ENCODE peak calls at places on chromosomes 11 and 22, in seven cellular contexts. V, G, K, Q, B, N and L are unnamed samples.

GRCh38 chr11:123544631-123545375 is 109.6 kb downstream of the SCN3B start:
- DNase-seq in Q (no peak), V (no peak), B (peak), K (no peak), G (no peak), N (no peak), L (no peak)

GRCh38 chr11:87266751-87267150 is 229.0 kb downstream of the TMEM135 start:
- DNase-seq in K (no peak), B (no peak), N (no peak), V (no peak), Q (no peak), G (no peak), L (no peak)

GRCh38 chr22:41094036-41094435 is 1.6 kb downstream of the EP300 start:
- DNase-seq in G (peak), K (peak), N (no peak), B (no peak), V (no peak), Q (no peak), L (no peak)

GRCh38 chr11:116828632-116829524 is 829 bp upstream of the APOC3 start:
- DNase-seq in Q (no peak), V (no peak), B (no peak), K (no peak), G (no peak), N (no peak), L (no peak)

GRCh38 chr11:76685841-76686240 is 15.3 kb upstream of the LRRC32 start:
- DNase-seq in N (no peak), V (no peak), K (no peak), G (no peak), Q (no peak), B (no peak), L (no peak)

GRCh38 chr22:49976439-49977175 is 16.0 kb downstream of the PIM3 start:
- DNase-seq in V (no peak), G (no peak), B (no peak), Q (no peak), N (no peak), K (no peak), L (no peak)

GRCh38 chr11:123454060-123454651 is 24.1 kb downstream of the GRAMD1B start:
- DNase-seq in K (no peak), Q (no peak), N (no peak), B (peak), V (peak), G (peak), L (no peak)

GRCh38 chr11:76830639-76831312 is 29.9 kb upstream of the ACER3 start:
- DNase-seq in Q (no peak), G (peak), K (no peak), B (peak), V (no peak), N (no peak), L (no peak)

GRCh38 chr11:86390499-86390898 is 15.8 kb downstream of the CCDC81 start:
- DNase-seq in Q (no peak), K (no peak), V (no peak), B (no peak), N (no peak), G (no peak), L (no peak)

GRCh38 chr11:130427581-130428211 is 713 bp downstream of the ADAMTS8 start:
- DNase-seq in G (no peak), V (no peak), B (no peak), Q (no peak), K (peak), N (no peak), L (no peak)

GRCh38 chr11:8233691-8234424 is 29.8 kb downstream of the LMO1 start:
- DNase-seq in Q (no peak), G (peak), N (no peak), K (no peak), B (peak), V (no peak), L (no peak)

GRCh38 chr11:85758026-85758425 is 52.9 kb downstream of the SYTL2 start:
- DNase-seq in N (no peak), V (no peak), Q (no peak), G (peak), B (no peak), K (no peak), L (no peak)

GRCh38 chr11:123183391-123184099 is 11.5 kb downstream of the CLMP start:
- DNase-seq in N (no peak), Q (no peak), K (no peak), G (peak), V (no peak), B (no peak), L (no peak)

GRCh38 chr11:46279393-46280099 is 2.1 kb downstream of the CREB3L1 start:
- DNase-seq in K (no peak), V (no peak), B (peak), G (peak), Q (no peak), N (no peak), L (no peak)

GRCh38 chr11:12694182-12694531 is 19.9 kb downstream of the TEAD1 start:
- DNase-seq in Q (no peak), B (peak), G (no peak), N (no peak), V (no peak), K (peak), L (no peak)

GRCh38 chr11:102318469-102318868 is 1.2 kb downstream of the BIRC3 start:
- DNase-seq in Q (peak), V (no peak), N (no peak), K (no peak), B (peak), G (peak), L (no peak)

GRCh38 chr22:39316440-39317083 is 2.9 kb downstream of the RPL3 start:
- DNase-seq in Q (peak), G (peak), N (no peak), V (peak), K (peak), B (peak), L (peak)

GRCh38 chr11:112886707-112887370 is 74.4 kb upstream of the NCAM1 start:
- DNase-seq in V (no peak), G (no peak), B (no peak), Q (no peak), K (no peak), N (no peak), L (no peak)

GRCh38 chr11:63564056-63564784 is 1.0 kb upstream of the PLAAT2 start:
- DNase-seq in K (no peak), Q (no peak), N (no peak), G (no peak), B (no peak), V (no peak), L (peak)

GRCh38 chr22:19178065-19178658 is 374 bp downstream of the SLC25A1 start:
- DNase-seq in K (peak), G (peak), Q (no peak), B (peak), V (no peak), N (no peak), L (no peak)

GRCh38 chr22:31088233-31088986 is 7.3 kb downstream of the SMTN start:
- DNase-seq in K (no peak), Q (no peak), B (no peak), N (no peak), V (no peak), G (no peak), L (no peak)

GRCh38 chr22:38755155-38755910 is 465 bp downstream of the SUN2 start:
- DNase-seq in N (peak), B (peak), G (peak), Q (peak), V (no peak), K (peak), L (peak)

GRCh38 chr11:1450958-1451710 is 35.4 kb downstream of the MOB2 start:
- DNase-seq in Q (no peak), N (no peak), V (no peak), B (no peak), K (no peak), G (no peak), L (no peak)

GRCh38 chr11:69915501-69916250 is 96.5 kb upstream of the FGF3 start:
- DNase-seq in Q (no peak), V (peak), G (peak), N (peak), B (peak), K (peak), L (peak)

GRCh38 chr11:19816040-19816439 is 103.4 kb downstream of the NAV2 start:
- DNase-seq in G (no peak), N (no peak), B (no peak), Q (no peak), K (peak), V (no peak), L (no peak)

GRCh38 chr22:44357296-44357961 is 44.7 kb upstream of the SHISAL1 start:
- DNase-seq in N (no peak), V (no peak), K (peak), G (no peak), Q (no peak), B (no peak), L (no peak)

GRCh38 chr22:44384563-44384940 is 71.8 kb upstream of the SHISAL1 start:
- DNase-seq in N (no peak), V (no peak), B (no peak), Q (no peak), K (no peak), G (no peak), L (no peak)

GRCh38 chr11:111631666-111632039 is 29.4 kb downstream of the SIK2 start:
- DNase-seq in K (no peak), N (no peak), Q (no peak), G (peak), B (no peak), V (peak), L (no peak)

GRCh38 chr11:11463397-11463796 is 110.3 kb upstream of the CSNK2A3 start:
- DNase-seq in N (no peak), B (no peak), K (no peak), Q (no peak), G (no peak), V (no peak), L (no peak)

GRCh38 chr22:23831781-23832180 is 7.0 kb downstream of the DERL3 start:
- DNase-seq in N (no peak), V (no peak), G (no peak), K (no peak), Q (no peak), B (no peak), L (no peak)

GRCh38 chr22:41518048-41518347 is 26.3 kb downstream of the POLR3H start:
- DNase-seq in K (no peak), N (no peak), B (no peak), Q (no peak), G (no peak), V (no peak), L (no peak)

GRCh38 chr22:22684605-22685561 is 40.5 kb downstream of the GGTLC2 start:
- DNase-seq in B (peak), N (no peak), G (peak), K (peak), Q (no peak), V (no peak), L (no peak)
- TF ChIP-seq CTCF in B (no peak), N (no peak), G (peak), K (peak), Q (no peak), V (peak), L (no peak)

GRCh38 chr11:36454991-36455611 is 55.0 kb downstream of the TRAF6 start:
- DNase-seq in G (no peak), B (no peak), Q (no peak), K (peak), V (no peak), N (no peak), L (no peak)
- H3K4me3 ChIP-seq in G (no peak), B (no peak), Q (no peak), K (no peak), V (no peak), N (peak), L (no peak)

GRCh38 chr11:68632802-68633201 is 51.5 kb upstream of the GAL start:
- DNase-seq in N (no peak), G (peak), B (peak), K (peak), Q (peak), V (no peak), L (no peak)
- TF ChIP-seq CTCF in N (no peak), G (peak), B (peak), K (peak), Q (peak), V (peak), L (no peak)

DNA sequence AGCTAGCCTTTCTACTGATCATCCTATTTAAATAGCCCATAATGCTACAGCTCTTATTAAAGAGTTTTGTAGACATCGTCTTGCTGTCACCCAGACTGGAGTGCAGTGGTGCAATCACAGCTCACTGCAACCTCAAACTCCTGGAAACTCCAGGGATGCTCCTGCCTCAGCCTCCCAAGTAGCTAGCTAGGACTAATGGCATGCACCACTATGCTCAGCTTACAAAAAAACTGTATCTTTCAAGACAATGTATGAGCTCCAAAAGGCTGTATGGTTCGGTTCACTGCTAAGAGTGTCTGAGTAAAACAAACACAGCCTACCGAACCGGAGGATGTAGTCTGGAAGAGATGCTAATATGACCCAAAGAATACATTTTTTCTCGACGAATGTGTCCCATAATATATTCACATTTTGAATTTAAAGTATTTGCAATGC is 2.6 kb downstream of the TAF1D start:
- DNase-seq in V (no peak), K (no peak), G (peak), B (no peak), Q (no peak), N (no peak), L (no peak)
- H3K4me3 ChIP-seq in V (peak), K (peak), G (peak), B (peak), Q (peak), N (peak), L (no peak)

GRCh38 chr11:18173225-18173866 is 709 bp downstream of the MRGPRX4 start:
- DNase-seq in B (no peak), G (no peak), Q (no peak), V (no peak), N (no peak), K (no peak), L (no peak)

GRCh38 chr11:18168372-18168771 is 4.3 kb upstream of the MRGPRX4 start:
- DNase-seq in V (no peak), N (no peak), K (no peak), Q (no peak), G (no peak), B (no peak), L (no peak)

GRCh38 chr11:18172686-18173085 is at the start of gene MRGPRX4:
- DNase-seq in K (no peak), N (no peak), V (no peak), G (no peak), Q (no peak), B (no peak), L (no peak)

GRCh38 chr11:18171377-18172000 is 1.1 kb upstream of the MRGPRX4 start:
- DNase-seq in Q (no peak), G (peak), K (peak), N (no peak), V (no peak), B (peak), L (no peak)
- TF ChIP-seq CTCF in Q (no peak), G (peak), K (peak), N (no peak), V (peak), B (peak), L (no peak)

DNA sequence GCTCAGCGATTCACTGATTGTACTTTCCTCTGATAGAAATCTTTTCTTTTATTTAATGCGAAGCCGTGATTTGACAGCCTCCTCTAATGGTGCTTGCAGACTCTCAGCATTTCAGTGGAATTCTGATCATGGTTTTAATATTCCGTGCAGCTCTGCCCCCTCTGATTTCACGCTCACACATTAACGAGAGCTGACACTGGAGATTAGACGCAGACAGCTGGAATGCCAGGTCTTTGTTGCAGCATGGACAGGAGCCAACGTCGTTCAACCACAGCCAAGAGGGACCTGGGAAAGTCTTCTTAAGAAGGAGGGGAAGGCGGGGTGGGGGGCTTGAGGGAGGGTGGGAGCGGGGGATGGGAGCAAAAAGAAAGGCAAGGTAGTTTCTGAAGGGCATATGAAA is 186.4 kb downstream of the BLID start:
- DNase-seq in B (peak), K (peak), G (peak), Q (no peak), V (no peak), N (no peak), L (no peak)
- H3K4me3 ChIP-seq in B (peak), K (peak), G (peak), Q (no peak), V (no peak), N (peak), L (no peak)

GRCh38 chr11:125062931-125063428 is at the start of gene SLC37A2:
- DNase-seq in G (peak), Q (no peak), B (peak), N (peak), V (peak), K (peak), L (peak)
- TF ChIP-seq CTCF in G (peak), Q (no peak), B (peak), N (no peak), V (peak), K (no peak), L (no peak)